ENCODE peak calls at places on chromosomes 16 and 17, in eight cellular contexts. F is non-pigmented ciliary epithelial cell; E is uterus; Z is activated CD8-positive, alpha-beta memory T cell treated with anti-CD3 and anti-CD28 coated beads for 1 hour; C is T-helper 9 cell; L is GM10248; X is stimulated activated CD8-positive, alpha-beta memory T cell treated with anti-CD3 and anti-CD28 coated beads, Interleukin-15, amount 100 ng/mL, for 4 hours; S is hypothalamus. I is an unnamed sample.

GRCh38 chr17:31687505-31688126 is 171.4 kb downstream of the COPRS start:
- DNase-seq in L (no peak), X (no peak), C (no peak), E (no peak), F (no peak), S (no peak), Z (no peak), I (no peak)

GRCh38 chr16:17266606-17267313 is 204.0 kb downstream of the XYLT1 start:
- DNase-seq in C (no peak), S (peak), F (no peak), E (no peak), Z (no peak), X (no peak), L (no peak), I (peak)

GRCh38 chr17:83183150-83183820 is 103.9 kb downstream of the METRNL start:
- DNase-seq in S (no peak), X (no peak), F (no peak), L (no peak), E (no peak), Z (no peak), C (no peak), I (no peak)

GRCh38 chr16:180921-181667 is 835 bp downstream of the HBQ1 start:
- DNase-seq in Z (peak), S (peak), X (peak), F (no peak), C (peak), L (peak), E (peak), I (peak)

GRCh38 chr16:79809376-79809775 is 208.8 kb upstream of the MAF start:
- DNase-seq in E (no peak), Z (no peak), S (no peak), X (no peak), C (no peak), L (no peak), F (no peak), I (no peak)

GRCh38 chr16:89370601-89371000 is 119.8 kb downstream of the ANKRD11 start:
- DNase-seq in S (no peak), F (no peak), Z (no peak), C (no peak), E (no peak), L (no peak), X (no peak), I (no peak)

GRCh38 chr16:19419691-19420060 is 2.0 kb downstream of the TMC5 start:
- DNase-seq in F (no peak), C (no peak), X (no peak), L (no peak), Z (no peak), S (no peak), E (no peak), I (no peak)

GRCh38 chr17:17497065-17497844 is 1.1 kb upstream of the RASD1 start:
- DNase-seq in X (no peak), E (no peak), C (no peak), S (no peak), L (no peak), Z (no peak), F (no peak), I (no peak)

GRCh38 chr16:2701272-2701671 is 18.8 kb downstream of the PRSS27 start:
- DNase-seq in Z (no peak), F (no peak), L (no peak), S (no peak), X (no peak), C (no peak), E (no peak), I (no peak)

GRCh38 chr17:50364715-50365114 is 8.3 kb downstream of the MRPL27 start:
- DNase-seq in E (no peak), Z (no peak), S (no peak), F (peak), X (no peak), C (no peak), L (no peak), I (peak)

GRCh38 chr16:588639-588888 is 1.3 kb upstream of the RAB40C start:
- DNase-seq in C (peak), S (peak), Z (peak), L (no peak), X (peak), F (peak), E (peak), I (peak)

GRCh38 chr16:648071-648785 is 937 bp upstream of the WDR90 start:
- DNase-seq in F (no peak), S (no peak), C (no peak), E (no peak), L (peak), X (no peak), Z (no peak), I (peak)

GRCh38 chr16:72996291-72997062 is 51.5 kb downstream of the ZFHX3 start:
- DNase-seq in S (no peak), X (no peak), E (no peak), L (no peak), Z (no peak), C (no peak), F (no peak), I (no peak)

GRCh38 chr16:67447508-67448076 is 16.7 kb downstream of the HSD11B2 start:
- DNase-seq in C (peak), S (peak), X (peak), Z (no peak), E (peak), F (no peak), L (peak), I (peak)

GRCh38 chr17:13036776-13037175 is 18.9 kb upstream of the ELAC2 start:
- DNase-seq in L (no peak), Z (no peak), F (no peak), C (no peak), X (no peak), E (no peak), S (no peak), I (no peak)

GRCh38 chr16:24975428-24975889 is 39.7 kb downstream of the ARHGAP17 start:
- DNase-seq in F (no peak), Z (no peak), X (no peak), E (no peak), S (no peak), C (no peak), L (peak), I (no peak)

GRCh38 chr17:35245196-35245486 is 2.3 kb downstream of the SLFN5 start:
- DNase-seq in L (no peak), C (no peak), E (no peak), X (no peak), Z (no peak), F (peak), S (no peak), I (no peak)

GRCh38 chr16:79691001-79691400 is 90.5 kb upstream of the MAF start:
- DNase-seq in F (no peak), L (no peak), Z (no peak), X (no peak), S (no peak), C (no peak), E (no peak), I (no peak)

GRCh38 chr17:35103271-35103670 is 16.4 kb downstream of the RAD51D start:
- DNase-seq in S (no peak), Z (no peak), E (no peak), C (no peak), F (no peak), X (no peak), L (no peak), I (no peak)

GRCh38 chr17:2453325-2453724 is 52.5 kb upstream of the MNT start:
- DNase-seq in L (peak), E (no peak), S (no peak), F (no peak), C (no peak), Z (no peak), X (no peak), I (no peak)

GRCh38 chr17:77353684-77354419 is 213.1 kb downstream of the SEC14L1 start:
- DNase-seq in L (peak), F (no peak), S (no peak), X (no peak), C (no peak), Z (no peak), E (peak), I (no peak)

GRCh38 chr16:85089485-85089884 is 22.8 kb downstream of the CIBAR2 start:
- DNase-seq in S (no peak), L (no peak), E (no peak), X (no peak), F (no peak), C (no peak), Z (no peak), I (no peak)

GRCh38 chr17:732788-733720 is 658 bp downstream of the TLCD3A start:
- DNase-seq in X (no peak), L (peak), C (no peak), E (peak), S (peak), Z (no peak), F (no peak), I (peak)

GRCh38 chr17:8496081-8496480 is 60.4 kb downstream of the NDEL1 start:
- DNase-seq in E (no peak), S (no peak), C (no peak), X (no peak), Z (no peak), F (no peak), L (no peak), I (no peak)

GRCh38 chr16:23282508-23282907 is 19.6 kb upstream of the SCNN1B start:
- DNase-seq in E (no peak), L (no peak), S (no peak), Z (no peak), C (no peak), F (no peak), X (no peak), I (no peak)

GRCh38 chr16:50464325-50465290 is 83.6 kb upstream of the NKD1 start:
- DNase-seq in S (no peak), C (no peak), X (no peak), L (no peak), E (no peak), Z (no peak), F (no peak), I (peak)

GRCh38 chr16:81521141-81521626 is 76.6 kb downstream of the CMIP start:
- DNase-seq in S (peak), F (no peak), Z (peak), L (peak), C (peak), X (peak), E (no peak), I (no peak)

GRCh38 chr17:44589316-44590071 is 32.2 kb downstream of the FZD2 start:
- DNase-seq in Z (no peak), X (no peak), F (no peak), L (no peak), S (no peak), C (no peak), E (no peak), I (no peak)

GRCh38 chr17:19440421-19440820 is 29.4 kb downstream of the RNF112 start:
- DNase-seq in X (no peak), Z (no peak), L (no peak), F (no peak), S (no peak), E (no peak), C (no peak), I (no peak)

GRCh38 chr16:89476379-89476778 is 14.0 kb downstream of the ANKRD11 start:
- DNase-seq in F (no peak), S (no peak), X (no peak), C (no peak), E (no peak), L (no peak), Z (no peak), I (no peak)

GRCh38 chr17:75827291-75828050 is 16.7 kb downstream of the UNC13D start:
- DNase-seq in X (no peak), E (peak), S (peak), Z (peak), L (peak), C (peak), F (no peak), I (peak)

GRCh38 chr17:5958850-5959249 is 111.3 kb upstream of the WSCD1 start:
- DNase-seq in E (no peak), X (no peak), L (no peak), Z (no peak), C (no peak), S (no peak), F (no peak), I (no peak)

GRCh38 chr16:66660422-66661209 is 35.9 kb downstream of the CMTM4 start:
- DNase-seq in X (no peak), S (peak), Z (no peak), C (no peak), F (peak), E (peak), L (no peak), I (peak)

GRCh38 chr16:56401482-56401881 is 23.9 kb downstream of the AMFR start:
- DNase-seq in L (peak), E (no peak), C (no peak), F (no peak), Z (no peak), S (no peak), X (no peak), I (peak)